ENCODE peak calls at places on chromosomes 3 and 15, in nine cellular contexts. A is brain microvascular endothelial cell, S is mesenchymal stem cell, Q is H1, I is cardiac fibroblast, U is BE2C, H is adrenal gland, B is fibroblast of villous mesenchyme, E is astrocyte of the cerebellum. C is an unnamed sample.

GRCh38 chr15:38610748-38611147 is 46.1 kb upstream of the RASGRP1 start:
- DNase-seq in A (no peak), S (no peak), Q (no peak), I (no peak), U (no peak), H (no peak), B (no peak), E (no peak), C (no peak)

GRCh38 chr15:76340802-76341365 is 4.3 kb downstream of the ISL2 start:
- DNase-seq in A (no peak), S (no peak), Q (no peak), I (no peak), U (peak; percentile 73), H (no peak), B (no peak), E (no peak), C (no peak)

GRCh38 chr3:64176461-64176996 is 48.7 kb downstream of the PRICKLE2 start:
- DNase-seq in A (no peak), S (peak; percentile 33), Q (no peak), I (peak; percentile 73), U (no peak), H (no peak), B (no peak), E (no peak), C (no peak)

GRCh38 chr15:90031231-90031791 is 30.2 kb downstream of the ZNF710 start:
- DNase-seq in A (peak; percentile 38), S (peak; percentile 85), Q (no peak), I (peak; percentile 90), U (no peak), H (no peak), B (peak; percentile 81), E (no peak), C (no peak)

GRCh38 chr15:59917504-59918157 is 86.5 kb upstream of the FOXB1 start:
- DNase-seq in A (peak; percentile 34), S (peak; percentile 4), Q (peak; percentile 56), I (peak; percentile 56), U (peak; percentile 68), H (peak; percentile 57), B (peak; percentile 18), E (peak; percentile 8), C (peak; percentile 76)

GRCh38 chr15:82165948-82166376 is 96.6 kb downstream of the EFL1 start:
- DNase-seq in A (no peak), S (peak; percentile 57), Q (no peak), I (peak; percentile 44), U (no peak), H (no peak), B (peak; percentile 48), E (no peak), C (no peak)

GRCh38 chr3:44184319-44184953 is 57.2 kb upstream of the TOPAZ1 start:
- DNase-seq in A (no peak), S (no peak), Q (no peak), I (no peak), U (no peak), H (no peak), B (no peak), E (no peak), C (no peak)

GRCh38 chr3:5317572-5317971 is 130.1 kb downstream of the EDEM1 start:
- DNase-seq in A (no peak), S (peak; percentile 58), Q (no peak), I (no peak), U (no peak), H (no peak), B (no peak), E (no peak), C (no peak)

GRCh38 chr3:100044369-100044768 is 69.9 kb downstream of the FILIP1L start:
- DNase-seq in A (no peak), S (no peak), Q (no peak), I (no peak), U (no peak), H (no peak), B (no peak), E (no peak), C (no peak)

GRCh38 chr3:156148345-156148945 is 28.1 kb downstream of the KCNAB1 start:
- DNase-seq in A (no peak), S (no peak), Q (no peak), I (no peak), U (no peak), H (no peak), B (no peak), E (no peak), C (no peak)

GRCh38 chr3:24192004-24192403 is 246.9 kb downstream of the NR1D2 start:
- DNase-seq in A (no peak), S (no peak), Q (no peak), I (no peak), U (no peak), H (no peak), B (no peak), E (no peak), C (no peak)

GRCh38 chr3:174775603-174776002 is 83.5 kb upstream of the NAALADL2 start:
- DNase-seq in A (peak; percentile 95), S (no peak), Q (no peak), I (peak; percentile 56), U (no peak), H (no peak), B (peak; percentile 26), E (no peak), C (peak; percentile 55)

GRCh38 chr3:191641789-191642188 is 180.8 kb downstream of the PYDC2 start:
- DNase-seq in A (no peak), S (no peak), Q (no peak), I (no peak), U (no peak), H (no peak), B (no peak), E (no peak), C (no peak)

GRCh38 chr3:14766428-14767244 is 52.1 kb upstream of the FGD5 start:
- DNase-seq in A (no peak), S (no peak), Q (no peak), I (no peak), U (no peak), H (no peak), B (no peak), E (no peak), C (no peak)

GRCh38 chr3:62169871-62170660 is 203.3 kb downstream of the FEZF2 start:
- DNase-seq in A (peak; percentile 67), S (no peak), Q (no peak), I (peak; percentile 88), U (no peak), H (no peak), B (no peak), E (no peak), C (no peak)

GRCh38 chr3:108031893-108032292 is 58.9 kb downstream of the CD47 start:
- DNase-seq in A (no peak), S (peak; percentile 15), Q (no peak), I (peak; percentile 36), U (no peak), H (no peak), B (no peak), E (no peak), C (no peak)

GRCh38 chr3:124209426-124209825 is 217.5 kb upstream of the ROPN1 start:
- DNase-seq in A (no peak), S (no peak), Q (no peak), I (no peak), U (no peak), H (no peak), B (no peak), E (peak; percentile 9), C (no peak)

GRCh38 chr3:73405853-73406252 is 218.9 kb downstream of the PDZRN3 start:
- DNase-seq in A (no peak), S (peak; percentile 67), Q (no peak), I (no peak), U (no peak), H (no peak), B (peak; percentile 80), E (no peak), C (no peak)

GRCh38 chr3:73409405-73409804 is 215.3 kb downstream of the PDZRN3 start:
- DNase-seq in A (no peak), S (no peak), Q (no peak), I (peak; percentile 20), U (no peak), H (no peak), B (peak; percentile 32), E (peak; percentile 91), C (no peak)

GRCh38 chr3:73405000-73405399 is 219.7 kb downstream of the PDZRN3 start:
- DNase-seq in A (no peak), S (no peak), Q (no peak), I (no peak), U (no peak), H (no peak), B (no peak), E (no peak), C (no peak)

GRCh38 chr3:73408597-73408996 is 216.1 kb downstream of the PDZRN3 start:
- DNase-seq in A (no peak), S (no peak), Q (no peak), I (no peak), U (no peak), H (no peak), B (no peak), E (no peak), C (no peak)

GRCh38 chr3:73407572-73407971 is 217.2 kb downstream of the PDZRN3 start:
- DNase-seq in A (no peak), S (no peak), Q (no peak), I (no peak), U (no peak), H (no peak), B (no peak), E (no peak), C (no peak)
- H3K4me3 ChIP-seq in A (no peak overlapping the region), S (no peak overlapping the region), Q (no peak overlapping the region), I (no peak overlapping the region), U (no peak overlapping the region), H (no peak overlapping the region), B (no peak overlapping the region), E (no peak overlapping the region), C (no peak overlapping the region)

DNA sequence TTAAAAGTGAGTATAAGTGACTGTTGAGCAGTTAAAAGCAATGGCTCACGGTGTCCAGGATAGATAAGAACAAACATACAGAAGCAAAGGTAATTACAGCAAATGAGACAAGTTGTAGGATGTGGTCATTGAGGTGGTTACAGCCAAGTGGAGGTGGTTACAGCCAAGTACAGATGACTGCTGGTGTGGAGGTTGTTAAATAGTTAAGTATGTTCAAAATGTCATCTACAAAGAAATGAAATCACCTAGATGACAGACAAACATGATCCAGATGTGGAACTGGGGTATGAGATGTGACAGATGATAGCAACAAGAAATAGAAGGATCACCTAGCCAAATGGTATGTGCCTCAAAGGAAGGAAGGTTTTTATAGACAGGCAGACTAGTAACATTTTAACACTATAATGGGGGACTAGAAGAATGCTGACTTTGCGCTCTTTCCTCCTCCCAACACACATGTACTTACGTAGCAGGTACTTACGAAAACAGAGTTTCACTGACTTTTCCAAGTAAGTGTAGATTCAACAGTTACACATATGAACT is 6.8 kb upstream of the ANKRD28 start:
- DNase-seq in A (no peak), S (no peak), Q (no peak), I (no peak), U (no peak), H (no peak), B (no peak), E (no peak), C (no peak)
- H3K4me3 ChIP-seq in A (no peak overlapping the region), S (no peak overlapping the region), Q (no peak overlapping the region), I (no peak overlapping the region), U (no peak overlapping the region), H (no peak overlapping the region), B (no peak overlapping the region), E (no peak overlapping the region), C (no peak overlapping the region)

GRCh38 chr3:197711973-197712707 is 24.6 kb downstream of the RUBCN start:
- DNase-seq in A (peak; percentile 98), S (peak; percentile 98), Q (peak; percentile 36), I (peak; percentile 99), U (peak; percentile 66), H (peak; percentile 96), B (peak; percentile 99), E (peak; percentile 93), C (peak; percentile 84)
- H3K4me3 ChIP-seq in A (peak overlapping the region; percentile 39), S (no peak overlapping the region), Q (no peak overlapping the region), I (peak overlapping the region; percentile 51), U (peak overlapping the region; percentile 45), H (peak overlapping the region; percentile 66), B (peak overlapping the region; percentile 56), E (peak overlapping the region; percentile 38), C (peak overlapping the region; percentile 2)

GRCh38 chr3:186594591-186595113 is 18.2 kb upstream of the AHSG start:
- DNase-seq in A (no peak), S (no peak), Q (no peak), I (no peak), U (no peak), H (no peak), B (no peak), E (no peak), C (no peak)
- H3K4me3 ChIP-seq in A (no peak overlapping the region), S (no peak overlapping the region), Q (no peak overlapping the region), I (no peak overlapping the region), U (no peak overlapping the region), H (no peak overlapping the region), B (no peak overlapping the region), E (no peak overlapping the region), C (no peak overlapping the region)